ENCODE peak calls at places on chromosomes 5 and 9, in four cellular contexts. C, U, Q and V are unnamed samples.

GRCh38 chr5:113059232-113059805 is 82.7 kb downstream of the DCP2 start:
- DNase-seq in Q (no peak), U (no peak), C (no peak), V (peak; percentile 87)

GRCh38 chr5:136012041-136012804 is 16.6 kb upstream of the TGFBI start:
- DNase-seq in U (no peak), C (no peak), Q (no peak), V (peak; percentile 40)

GRCh38 chr9:113463418-113464285 is at the start of gene RGS3:
- DNase-seq in C (peak; percentile 34), U (peak; percentile 66), Q (no peak), V (peak; percentile 48)

GRCh38 chr5:26833596-26833995 is 204.8 kb downstream of the CDH9 start:
- DNase-seq in U (no peak), C (no peak), Q (no peak), V (no peak)

GRCh38 chr9:131100445-131100844 is 4.1 kb downstream of the AIF1L start:
- DNase-seq in Q (no peak), C (no peak), U (no peak), V (no peak)

GRCh38 chr5:142807378-142807911 is 37.3 kb downstream of the ARHGAP26 start:
- DNase-seq in Q (no peak), C (no peak), U (peak; percentile 97), V (no peak)

GRCh38 chr9:132949709-132950108 is 5.3 kb upstream of the TSC1 start:
- DNase-seq in U (no peak), C (no peak), Q (no peak), V (no peak)

GRCh38 chr5:32707394-32707997 is 3.6 kb upstream of the NPR3 start:
- DNase-seq in C (no peak), U (peak; percentile 27), Q (peak; percentile 27), V (peak; percentile 40)

GRCh38 chr9:8895498-8896224 is 1096.1 kb upstream of the DMAC1 start:
- DNase-seq in C (no peak), U (peak; percentile 30), Q (no peak), V (peak; percentile 47)

GRCh38 chr9:111978616-111979015 is 82.0 kb downstream of the UGCG start:
- DNase-seq in C (no peak), U (no peak), Q (no peak), V (no peak)

GRCh38 chr9:121708768-121709488 is 57.5 kb downstream of the DAB2IP start:
- DNase-seq in U (no peak), C (no peak), Q (peak; percentile 30), V (no peak)

GRCh38 chr9:37410969-37411785 is 11.3 kb upstream of the GRHPR start:
- DNase-seq in U (peak; percentile 56), C (no peak), Q (peak; percentile 68), V (no peak)

GRCh38 chr5:80369521-80369920 is 38.3 kb upstream of the ZFYVE16 start:
- DNase-seq in U (no peak), C (no peak), Q (no peak), V (no peak)

GRCh38 chr9:113564804-113565237 is 101.3 kb downstream of the RGS3 start:
- DNase-seq in Q (no peak), U (no peak), C (no peak), V (no peak)

GRCh38 chr5:170289749-170290148 is 7.8 kb downstream of the LCP2 start:
- DNase-seq in Q (no peak), U (no peak), C (no peak), V (no peak)

GRCh38 chr9:18855636-18856035 is 177.4 kb downstream of the SAXO1 start:
- DNase-seq in Q (no peak), C (no peak), U (no peak), V (no peak)

GRCh38 chr5:78509884-78510769 is 138.4 kb downstream of the LHFPL2 start:
- DNase-seq in C (no peak), Q (peak; percentile 74), U (no peak), V (peak; percentile 60)

GRCh38 chr5:97096096-97096648 is 46.2 kb downstream of the LIX1 start:
- DNase-seq in C (no peak), U (no peak), Q (no peak), V (no peak)

GRCh38 chr5:141876628-141877477 is 1.4 kb downstream of the PCDH1 start:
- DNase-seq in U (no peak), Q (no peak), C (no peak), V (peak; percentile 59)

GRCh38 chr5:122576266-122577016 is 198.4 kb upstream of the SNX2 start:
- DNase-seq in C (no peak), Q (no peak), U (no peak), V (no peak)

GRCh38 chr5:58477760-58478159 is 13.5 kb upstream of the GAPT start:
- DNase-seq in U (no peak), C (no peak), Q (no peak), V (no peak)

GRCh38 chr9:104872959-104873850 is 54.8 kb downstream of the ABCA1 start:
- DNase-seq in U (peak; percentile 80), C (no peak), Q (no peak), V (peak; percentile 90)

GRCh38 chr5:72611111-72611724 is 104.0 kb upstream of the ZNF366 start:
- DNase-seq in U (peak; percentile 43), C (peak; percentile 39), Q (peak; percentile 69), V (peak; percentile 85)

GRCh38 chr5:17132444-17133083 is 84.9 kb upstream of the BASP1 start:
- DNase-seq in Q (peak; percentile 32), C (no peak), U (no peak), V (peak; percentile 67)

GRCh38 chr5:4230531-4230904 is 634.9 kb downstream of the IRX1 start:
- DNase-seq in Q (no peak), C (no peak), U (no peak), V (no peak)

GRCh38 chr9:92964981-92965758 is 17.8 kb downstream of the FGD3 start:
- DNase-seq in C (no peak), Q (no peak), U (no peak), V (no peak)

GRCh38 chr5:2629035-2629434 is 122.4 kb downstream of the IRX2 start:
- DNase-seq in Q (no peak), U (no peak), C (no peak), V (no peak)

GRCh38 chr9:121700165-121700830 is 48.9 kb downstream of the DAB2IP start:
- DNase-seq in C (no peak), U (no peak), Q (no peak), V (peak; percentile 72)

GRCh38 chr5:135031813-135032612 is 2.0 kb downstream of the PITX1 start:
- DNase-seq in Q (no peak), U (peak; percentile 43), C (no peak), V (no peak)

GRCh38 chr9:70510157-70510770 is 95.8 kb upstream of the KLF9 start:
- DNase-seq in U (peak; percentile 12), C (peak; percentile 7), Q (peak; percentile 36), V (peak; percentile 46)

GRCh38 chr5:172530835-172531703 is 76.7 kb upstream of the SH3PXD2B start:
- DNase-seq in Q (no peak), U (no peak), C (no peak), V (no peak)

GRCh38 chr5:172529896-172530295 is 75.6 kb upstream of the SH3PXD2B start:
- DNase-seq in U (no peak), C (no peak), Q (no peak), V (no peak)

GRCh38 chr5:172531704-172532026 is 77.3 kb upstream of the SH3PXD2B start:
- DNase-seq in C (no peak), U (no peak), Q (no peak), V (no peak)

GRCh38 chr5:172528440-172528839 is 74.1 kb upstream of the SH3PXD2B start:
- DNase-seq in Q (peak; percentile 34), U (no peak), C (no peak), V (no peak)

DNA sequence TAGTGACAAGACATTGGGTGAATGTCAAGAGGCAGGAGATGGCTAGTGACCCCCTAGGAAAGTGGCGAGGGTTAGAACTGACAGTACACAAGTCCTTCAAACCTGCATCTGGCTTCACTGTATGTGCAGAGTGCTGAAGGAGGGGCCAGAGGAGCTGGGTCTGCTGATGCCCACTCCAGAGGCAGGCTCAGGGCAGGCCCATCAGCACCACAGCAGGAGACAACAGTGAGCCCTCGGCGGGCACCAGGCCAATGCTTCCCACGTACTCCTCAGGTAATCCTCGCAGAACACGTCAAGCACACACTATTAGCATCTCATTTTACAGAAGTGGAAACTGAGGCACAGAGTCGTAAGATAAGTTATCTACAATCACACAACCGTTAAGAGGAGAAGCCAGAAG is 76.1 kb upstream of the SH3PXD2B start:
- DNase-seq in Q (no peak), U (no peak), C (no peak), V (no peak)
- TF ChIP-seq EZH2 in Q (no peak), U (no peak), C (no peak), V (no peak)

GRCh38 chr9:117088140-117088539 is 326.7 kb downstream of the ASTN2 start:
- DNase-seq in C (no peak), Q (no peak), U (no peak), V (no peak)

GRCh38 chr9:117084221-117084620 is 330.6 kb downstream of the ASTN2 start:
- DNase-seq in U (no peak), Q (no peak), C (no peak), V (no peak)

GRCh38 chr9:117080996-117081395 is 333.9 kb downstream of the ASTN2 start:
- DNase-seq in U (no peak), Q (no peak), C (peak; percentile 13), V (no peak)

GRCh38 chr9:117081641-117082317 is 333.1 kb downstream of the ASTN2 start:
- DNase-seq in C (no peak), U (no peak), Q (no peak), V (no peak)

DNA sequence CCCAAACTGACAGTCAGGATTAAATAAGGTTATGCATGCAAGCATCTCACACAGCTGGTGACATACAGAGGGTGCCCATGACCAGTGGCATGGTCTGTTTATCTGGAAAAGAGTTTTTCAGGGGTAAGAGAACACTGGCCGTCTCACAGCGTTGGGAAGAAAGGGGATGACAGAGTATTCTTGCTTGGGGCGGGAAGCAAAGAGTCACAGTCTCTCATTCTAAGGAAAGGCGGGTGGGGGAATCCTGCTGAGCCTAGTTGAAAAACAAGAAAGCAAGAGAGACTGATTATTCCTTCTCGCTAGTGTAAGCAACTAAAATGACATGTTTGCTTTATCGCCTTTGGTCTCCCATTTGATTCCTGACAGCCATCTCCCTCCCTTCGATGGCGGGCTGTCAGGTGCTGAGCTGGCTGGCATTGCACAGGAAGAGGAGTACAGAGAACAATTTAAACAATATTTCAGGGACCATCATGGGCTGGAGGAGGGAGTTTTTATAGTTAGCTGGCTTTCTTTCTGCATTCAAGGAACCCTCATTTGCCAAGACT is 331.3 kb downstream of the ASTN2 start:
- DNase-seq in U (no peak), Q (no peak), C (no peak), V (no peak)
- TF ChIP-seq JUN in U (no peak), Q (no peak), C (no peak), V (no peak)

DNA sequence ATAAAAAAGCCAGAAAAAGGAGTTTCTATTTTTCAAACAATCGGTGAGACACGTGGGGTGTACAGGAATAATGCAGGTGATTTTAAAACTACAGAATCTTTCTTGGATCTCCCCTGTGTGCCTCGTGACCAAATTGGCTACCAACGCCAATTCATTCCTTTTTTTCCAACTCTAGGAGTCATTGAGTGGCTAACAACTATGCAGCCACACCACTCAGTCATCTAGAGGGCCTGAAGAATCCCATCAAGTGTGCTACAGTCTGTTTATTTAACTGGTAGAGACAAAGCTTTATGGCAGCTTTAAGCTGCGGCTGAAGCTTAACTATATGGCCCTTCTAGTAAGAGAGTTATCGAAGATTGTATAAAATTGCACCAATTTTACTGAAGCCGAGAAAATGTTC is 113.1 kb upstream of the NIPBL start:
- DNase-seq in Q (no peak), U (no peak), C (no peak), V (no peak)
- TF ChIP-seq EZH2 in Q (no peak), U (no peak), C (no peak), V (no peak)

DNA sequence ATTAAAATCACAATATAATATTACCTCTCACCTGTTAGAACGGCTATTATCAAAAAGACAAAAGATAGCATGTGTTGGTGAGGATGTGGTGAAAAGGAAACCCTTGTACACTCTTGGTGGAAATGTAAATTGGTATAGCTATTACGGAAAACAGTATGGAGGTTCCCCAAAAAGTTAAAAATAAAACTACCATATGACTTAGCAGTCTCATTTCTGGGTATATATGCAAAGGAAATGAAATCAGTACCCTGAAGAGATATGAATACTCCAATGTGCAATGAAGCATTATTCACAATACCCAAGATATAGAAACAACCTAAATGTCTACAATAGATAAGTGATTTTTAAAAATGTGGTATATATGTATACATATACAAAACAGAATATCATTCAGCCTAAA is 199.9 kb downstream of the SNX18 start:
- DNase-seq in Q (no peak), U (no peak), C (no peak), V (no peak)
- TF ChIP-seq JUN in Q (no peak), U (no peak), C (no peak), V (no peak)